ENCODE peak calls at places on chromosomes 2 and 18, in ten cellular contexts. O is stomach; B is ovary; E is aorta; U is adrenal gland; T is CD8-positive, alpha-beta memory T cell; A is cardiac muscle cell; X is lower lobe of right lung; L is BJ; Q is kidney. S is an unnamed sample.

GRCh38 chr2:218033590-218034496 is 31.0 kb upstream of the TNS1 start:
- DNase-seq in Q (peak; percentile 76), X (no peak), B (no peak), E (peak; percentile 78), A (no peak), O (no peak), U (no peak), L (no peak), T (no peak), S (peak; percentile 45)

GRCh38 chr2:10407841-10408648 is 40.1 kb downstream of the ODC1 start:
- DNase-seq in L (no peak), U (peak; percentile 97), A (peak; percentile 73), O (peak; percentile 86), X (peak; percentile 82), B (peak; percentile 66), T (peak; percentile 41), E (no peak), Q (peak; percentile 87), S (no peak)

GRCh38 chr2:232523682-232524597 is 2.0 kb upstream of the CHRND start:
- DNase-seq in X (no peak), E (no peak), U (peak; percentile 51), L (no peak), B (peak; percentile 47), O (peak; percentile 32), Q (no peak), T (no peak), A (peak; percentile 44), S (peak; percentile 60)

GRCh38 chr2:226915846-226916360 is 80.0 kb downstream of the RHBDD1 start:
- DNase-seq in Q (no peak), T (no peak), E (no peak), X (no peak), A (peak; percentile 58), L (no peak), B (no peak), U (no peak), O (no peak), S (no peak)

GRCh38 chr2:124165698-124166097 is 140.6 kb downstream of the CNTNAP5 start:
- DNase-seq in Q (no peak), L (no peak), A (no peak), X (no peak), T (no peak), B (no peak), E (no peak), O (no peak), U (no peak), S (no peak)

GRCh38 chr18:44630118-44630517 is 50.6 kb upstream of the SETBP1 start:
- DNase-seq in T (no peak), O (no peak), X (no peak), A (no peak), E (no peak), L (no peak), U (no peak), B (no peak), Q (no peak), S (no peak)

GRCh38 chr2:236365258-236366048 is 101.2 kb upstream of the ASB18 start:
- DNase-seq in O (no peak), Q (no peak), A (no peak), L (no peak), E (peak; percentile 77), X (no peak), U (no peak), B (no peak), T (no peak), S (no peak)

GRCh38 chr2:224671731-224672130 is 44.4 kb downstream of the CCDC195 start:
- DNase-seq in A (no peak), L (no peak), B (no peak), T (no peak), U (no peak), X (no peak), O (no peak), Q (no peak), E (no peak), S (no peak)

GRCh38 chr2:158319269-158319668 is 137.3 kb downstream of the CCDC148 start:
- DNase-seq in T (no peak), A (no peak), U (peak; percentile 1), Q (no peak), O (no peak), L (no peak), B (no peak), E (no peak), X (no peak), S (no peak)

GRCh38 chr2:102073168-102073724 is 69.3 kb upstream of the IL1R1 start:
- DNase-seq in A (no peak), U (no peak), X (no peak), Q (no peak), E (no peak), B (no peak), O (no peak), T (no peak), L (no peak), S (no peak)

GRCh38 chr2:18630941-18631340 is 41.6 kb upstream of the NT5C1B start:
- DNase-seq in U (no peak), T (no peak), Q (no peak), A (no peak), X (no peak), E (no peak), O (no peak), L (no peak), B (no peak), S (no peak)

GRCh38 chr18:23908827-23909226 is 105.7 kb upstream of the TTC39C start:
- DNase-seq in L (no peak), A (no peak), B (no peak), T (no peak), U (no peak), E (no peak), Q (no peak), O (no peak), X (no peak), S (no peak)

GRCh38 chr2:38076250-38076709 is 329 bp upstream of the CYP1B1 start:
- DNase-seq in U (peak; percentile 87), X (peak; percentile 88), B (peak; percentile 80), Q (peak; percentile 96), E (peak; percentile 90), A (peak; percentile 91), L (no peak), T (no peak), O (peak; percentile 54), S (peak; percentile 85)

GRCh38 chr18:72811047-72811446 is 56.7 kb downstream of the NETO1 start:
- DNase-seq in X (no peak), E (no peak), U (no peak), L (no peak), T (no peak), B (no peak), A (no peak), O (no peak), Q (no peak), S (no peak)

DNA sequence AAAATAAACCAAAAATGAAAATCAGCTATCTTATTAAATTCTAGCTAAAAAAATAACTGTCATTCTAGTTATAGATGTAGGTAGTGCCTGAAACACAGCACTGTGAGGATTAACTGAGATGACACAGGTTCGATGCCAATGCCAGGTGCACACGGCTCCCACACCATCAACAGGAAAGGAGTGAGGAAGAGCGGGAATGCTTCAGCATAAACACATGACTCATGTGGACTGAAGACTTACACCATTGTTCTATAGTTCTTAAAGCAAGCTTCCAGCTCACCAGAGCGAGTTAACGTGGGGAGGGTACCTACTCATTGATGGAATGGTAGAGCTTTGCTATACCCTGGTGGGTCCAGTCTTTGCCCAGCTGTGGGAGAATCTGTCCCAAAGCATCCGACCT is 76.7 kb downstream of the EMILIN2 start:
- DNase-seq in O (no peak), U (no peak), X (no peak), Q (no peak), A (peak; percentile 14), T (no peak), L (no peak), B (no peak), E (no peak), S (no peak)
- H3K36me3 ChIP-seq in O (peaks cover 100% of the 10 kb centered on the region), U (no peaks in the 10 kb centered on the region), X (peaks cover 100% of the 10 kb centered on the region), Q (peaks cover 86% of the 10 kb centered on the region), A (peaks cover 54% of the 10 kb centered on the region), T (peaks cover 92% of the 10 kb centered on the region), L (peaks cover 34% of the 10 kb centered on the region), B (no peaks in the 10 kb centered on the region), E (peaks cover 18% of the 10 kb centered on the region), S (peaks cover 67% of the 10 kb centered on the region)

GRCh38 chr2:97935719-97936161 is 60.0 kb downstream of the TMEM131 start:
- DNase-seq in A (peak; percentile 85), L (peak; percentile 30), T (no peak), X (no peak), U (peak; percentile 26), E (no peak), B (peak; percentile 19), Q (no peak), O (no peak), S (peak; percentile 11)

GRCh38 chr2:97936199-97936598 is 59.5 kb downstream of the TMEM131 start:
- DNase-seq in Q (no peak), U (no peak), A (no peak), O (no peak), L (no peak), B (no peak), T (no peak), E (no peak), X (no peak), S (no peak)

GRCh38 chr2:97931118-97931850 is 64.5 kb downstream of the TMEM131 start:
- DNase-seq in A (no peak), X (no peak), B (no peak), Q (no peak), U (no peak), L (no peak), E (no peak), O (no peak), T (no peak), S (no peak)

GRCh38 chr2:97931851-97932211 is 63.9 kb downstream of the TMEM131 start:
- DNase-seq in B (no peak), Q (no peak), X (no peak), U (no peak), E (no peak), L (no peak), A (no peak), O (no peak), T (no peak), S (no peak)

GRCh38 chr2:97932975-97933662 is 62.6 kb downstream of the TMEM131 start:
- DNase-seq in Q (no peak), X (no peak), U (no peak), B (no peak), E (no peak), T (no peak), A (no peak), O (no peak), L (no peak), S (no peak)
- H3K36me3 ChIP-seq in Q (no peaks in the 10 kb centered on the region), X (no peaks in the 10 kb centered on the region), U (no peaks in the 10 kb centered on the region), B (no peaks in the 10 kb centered on the region), E (no peaks in the 10 kb centered on the region), T (no peaks in the 10 kb centered on the region), A (no peaks in the 10 kb centered on the region), O (no peaks in the 10 kb centered on the region), L (no peaks in the 10 kb centered on the region), S (no peaks in the 10 kb centered on the region)

GRCh38 chr2:152638590-152638989 is 78.7 kb downstream of the PRPF40A start:
- DNase-seq in U (no peak), T (no peak), B (no peak), Q (no peak), E (no peak), L (no peak), A (no peak), X (no peak), O (no peak), S (no peak)
- H3K36me3 ChIP-seq in U (no peaks in the 10 kb centered on the region), T (no peaks in the 10 kb centered on the region), B (no peaks in the 10 kb centered on the region), Q (peaks cover 32% of the 10 kb centered on the region), E (peaks cover 10% of the 10 kb centered on the region), L (no peaks in the 10 kb centered on the region), A (peaks cover 10% of the 10 kb centered on the region), X (peaks cover 80% of the 10 kb centered on the region), O (peaks cover 79% of the 10 kb centered on the region), S (peaks cover 18% of the 10 kb centered on the region)

DNA sequence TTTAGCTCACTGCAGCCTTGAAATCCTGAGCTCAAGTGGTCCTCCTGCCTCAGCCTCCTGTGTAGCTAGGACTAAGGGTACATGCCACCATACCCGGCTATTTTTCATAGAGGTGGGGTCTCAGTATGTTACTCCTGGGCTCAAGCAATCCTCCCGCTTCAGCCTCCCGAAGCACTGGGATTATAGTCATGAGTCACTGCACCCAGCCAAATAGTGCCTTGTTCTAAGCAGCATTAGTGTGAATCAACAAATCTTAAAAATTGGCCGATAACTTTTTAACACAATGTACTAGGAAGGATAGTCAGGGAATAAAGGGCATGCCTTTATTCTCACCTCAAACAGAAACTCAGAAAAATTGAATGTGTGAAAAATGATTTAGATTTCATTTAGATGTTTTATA is 51.6 kb downstream of the XRCC5 start:
- DNase-seq in A (no peak), X (no peak), T (no peak), B (no peak), O (no peak), Q (no peak), L (no peak), E (no peak), U (no peak), S (no peak)
- H3K36me3 ChIP-seq in A (peaks cover 57% of the 10 kb centered on the region), X (peaks cover 92% of the 10 kb centered on the region), T (peaks cover 58% of the 10 kb centered on the region), B (no peaks in the 10 kb centered on the region), O (peaks cover 92% of the 10 kb centered on the region), Q (peaks cover 68% of the 10 kb centered on the region), L (peaks cover 23% of the 10 kb centered on the region), E (peaks cover 14% of the 10 kb centered on the region), U (peaks cover 2% of the 10 kb centered on the region), S (peaks cover 86% of the 10 kb centered on the region)